ENCODE peak calls at places on chromosomes 3 and 15, in eight cellular contexts. K is RPMI8226, J is WTC11, R is sciatic nerve, W is globus pallidus, C is dermis microvascular lymphatic vessel endothelial cell, I is neural progenitor cell, A is epithelial cell of prostate. F is an unnamed sample.

GRCh38 chr15:74786659-74787165 is 4.8 kb downstream of the CSK start:
- DNase-seq in R (no peak), I (no peak), J (no peak), C (no peak), A (no peak), K (peak), W (no peak), F (no peak)

GRCh38 chr3:5304789-5305680 is 117.5 kb downstream of the EDEM1 start:
- DNase-seq in J (peak), C (no peak), K (peak), I (peak), W (peak), R (no peak), A (no peak), F (peak)

GRCh38 chr3:58116161-58116955 is 94.4 kb downstream of the DNASE1L3 start:
- DNase-seq in R (no peak), J (no peak), I (no peak), C (no peak), W (no peak), K (peak), A (no peak), F (no peak)

GRCh38 chr3:73409405-73409804 is 215.3 kb downstream of the PDZRN3 start:
- DNase-seq in J (no peak), A (no peak), R (no peak), W (no peak), C (no peak), I (no peak), K (no peak), F (peak)

GRCh38 chr15:56948000-56948765 is 29.7 kb downstream of the TCF12 start:
- DNase-seq in W (no peak), C (no peak), K (no peak), J (no peak), A (no peak), I (no peak), R (no peak), F (no peak)

GRCh38 chr3:12782172-12782815 is 14.2 kb upstream of the CAND2 start:
- DNase-seq in C (no peak), A (no peak), W (no peak), I (peak), R (no peak), K (no peak), J (peak), F (peak)

GRCh38 chr15:23687143-23687470 is at the start of gene NDN:
- DNase-seq in I (peak), C (no peak), W (peak), A (no peak), J (peak), R (peak), K (no peak), F (peak)

GRCh38 chr3:43401171-43401570 is 114.8 kb downstream of the SNRK start:
- DNase-seq in J (no peak), W (no peak), I (no peak), K (no peak), R (no peak), C (no peak), A (no peak), F (no peak)

GRCh38 chr3:45464336-45464809 is 76.0 kb downstream of the LARS2 start:
- DNase-seq in J (peak), A (no peak), K (peak), I (peak), C (no peak), R (peak), W (no peak), F (peak)

GRCh38 chr15:90799639-90800038 is 68.7 kb upstream of the FURIN start:
- DNase-seq in A (no peak), I (no peak), C (no peak), K (no peak), J (no peak), W (no peak), R (no peak), F (no peak)

GRCh38 chr3:61707492-61707891 is 146.1 kb downstream of the PTPRG start:
- DNase-seq in A (no peak), I (no peak), C (no peak), K (no peak), W (no peak), J (no peak), R (no peak), F (no peak)

GRCh38 chr3:197368821-197369220 is 70.4 kb upstream of the DLG1 start:
- DNase-seq in I (no peak), W (no peak), A (no peak), K (no peak), C (no peak), J (no peak), R (no peak), F (no peak)

F was measured in fibroblast of mammary gland.